ENCODE peak calls at places on chromosomes 5 and 9, in four cellular contexts. One of them, this sample, is unnamed.

GRCh38 chr5:73119492-73120157 is 750 bp upstream of the TMEM171 start:
- DNase-seq in right lobe of liver: peak; percentile 87
- DNase-seq in MM.1S: no peak
- DNase-seq in epithelial cell of esophagus: peak; percentile 30
- DNase-seq in this sample: peak; percentile 24

GRCh38 chr9:68844623-68845612 is 139.9 kb downstream of the PIP5K1B start:
- DNase-seq in right lobe of liver: peak; percentile 29
- DNase-seq in MM.1S: peak; percentile 74
- DNase-seq in epithelial cell of esophagus: peak; percentile 10
- DNase-seq in this sample: peak; percentile 76

GRCh38 chr9:34443533-34443932 is 14.8 kb downstream of the FAM219A start:
- DNase-seq in right lobe of liver: no peak
- DNase-seq in MM.1S: no peak
- DNase-seq in epithelial cell of esophagus: no peak
- DNase-seq in this sample: no peak

GRCh38 chr5:134149571-134150303 is 27.0 kb downstream of the SKP1 start:
- DNase-seq in right lobe of liver: no peak
- DNase-seq in MM.1S: no peak
- DNase-seq in epithelial cell of esophagus: no peak
- DNase-seq in this sample: no peak

GRCh38 chr5:137199966-137200365 is 299.2 kb downstream of the SPOCK1 start:
- DNase-seq in right lobe of liver: no peak
- DNase-seq in MM.1S: no peak
- DNase-seq in epithelial cell of esophagus: peak; percentile 53
- DNase-seq in this sample: no peak

GRCh38 chr9:132755096-132755495 is 84.8 kb downstream of the GTF3C4 start:
- DNase-seq in right lobe of liver: no peak
- DNase-seq in MM.1S: no peak
- DNase-seq in epithelial cell of esophagus: no peak
- DNase-seq in this sample: no peak

GRCh38 chr9:133103183-133103986 is 17.7 kb downstream of the RALGDS start:
- DNase-seq in right lobe of liver: peak; percentile 70
- DNase-seq in MM.1S: peak; percentile 46
- DNase-seq in epithelial cell of esophagus: peak; percentile 24
- DNase-seq in this sample: peak; percentile 56

GRCh38 chr5:39175273-39175955 is 43.9 kb downstream of the FYB1 start:
- DNase-seq in right lobe of liver: no peak
- DNase-seq in MM.1S: no peak
- DNase-seq in epithelial cell of esophagus: peak; percentile 6
- DNase-seq in this sample: peak; percentile 11

GRCh38 chr5:168734657-168735344 is 155.6 kb upstream of the PANK3 start:
- DNase-seq in right lobe of liver: no peak
- DNase-seq in MM.1S: no peak
- DNase-seq in epithelial cell of esophagus: no peak
- DNase-seq in this sample: peak; percentile 58

GRCh38 chr5:1227669-1228068 is 2.5 kb downstream of the SLC6A18 start:
- DNase-seq in right lobe of liver: no peak
- DNase-seq in MM.1S: no peak
- DNase-seq in epithelial cell of esophagus: no peak
- DNase-seq in this sample: no peak

GRCh38 chr5:173441053-173441628 is 112.9 kb upstream of the STC2 start:
- DNase-seq in right lobe of liver: no peak
- DNase-seq in MM.1S: no peak
- DNase-seq in epithelial cell of esophagus: no peak
- DNase-seq in this sample: no peak

GRCh38 chr9:82605657-82606031 is 457.3 kb downstream of the RASEF start:
- DNase-seq in right lobe of liver: no peak
- DNase-seq in MM.1S: no peak
- DNase-seq in epithelial cell of esophagus: no peak
- DNase-seq in this sample: no peak

GRCh38 chr5:77280036-77280435 is 69.6 kb downstream of the PDE8B start:
- DNase-seq in right lobe of liver: no peak
- DNase-seq in MM.1S: no peak
- DNase-seq in epithelial cell of esophagus: no peak
- DNase-seq in this sample: no peak

GRCh38 chr5:141844414-141845097 is 33.7 kb downstream of the PCDH1 start:
- DNase-seq in right lobe of liver: no peak
- DNase-seq in MM.1S: no peak
- DNase-seq in epithelial cell of esophagus: no peak
- DNase-seq in this sample: no peak

GRCh38 chr5:143374496-143375217 is 28.8 kb downstream of the NR3C1 start:
- DNase-seq in right lobe of liver: no peak
- DNase-seq in MM.1S: no peak
- DNase-seq in epithelial cell of esophagus: no peak
- DNase-seq in this sample: peak; percentile 20

GRCh38 chr9:134234001-134234660 is 69.8 kb upstream of the RNU6ATAC start:
- DNase-seq in right lobe of liver: no peak
- DNase-seq in MM.1S: no peak
- DNase-seq in epithelial cell of esophagus: peak; percentile 24
- DNase-seq in this sample: no peak

GRCh38 chr9:91362212-91362611 is 494 bp upstream of the AUH start:
- DNase-seq in right lobe of liver: no peak
- DNase-seq in MM.1S: no peak
- DNase-seq in epithelial cell of esophagus: no peak
- DNase-seq in this sample: peak; percentile 4
- H3K4me3 ChIP-seq in right lobe of liver: no peak overlapping the region
- H3K4me3 ChIP-seq in MM.1S: peak overlapping the region; percentile 47
- H3K4me3 ChIP-seq in epithelial cell of esophagus: peak overlapping the region; percentile 41
- H3K4me3 ChIP-seq in this sample: peak overlapping the region; percentile 44

DNA sequence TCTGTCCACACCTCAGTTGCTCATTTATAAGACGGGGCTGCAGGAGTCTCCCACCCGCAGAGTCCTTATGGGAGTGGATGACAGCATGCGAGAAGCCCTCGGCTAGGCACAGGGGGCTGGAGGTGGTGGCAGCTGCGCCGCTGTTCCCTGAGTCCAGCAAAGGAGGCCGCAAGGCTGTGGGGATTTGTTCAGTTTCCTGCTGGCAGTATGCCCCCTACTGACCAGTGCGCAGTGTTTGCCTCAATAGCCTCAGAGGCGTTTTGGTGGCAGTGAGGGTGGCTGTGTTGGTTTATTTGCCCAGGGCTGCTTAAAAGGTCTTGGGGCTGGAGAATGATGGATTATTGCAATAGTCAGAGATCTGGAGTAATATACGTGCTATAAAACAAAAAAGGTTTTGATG is 176.3 kb upstream of the OTULINL start:
- DNase-seq in right lobe of liver: no peak
- DNase-seq in MM.1S: no peak
- DNase-seq in epithelial cell of esophagus: peak; percentile 25
- DNase-seq in this sample: no peak
- TF ChIP-seq CTCF in right lobe of liver: no peak
- TF ChIP-seq CTCF in MM.1S: no peak
- TF ChIP-seq CTCF in epithelial cell of esophagus: peak; percentile 33
- TF ChIP-seq CTCF in this sample: no peak

GRCh38 chr5:99019254-99019653 is 90.4 kb upstream of the CHD1 start:
- DNase-seq in right lobe of liver: no peak
- DNase-seq in MM.1S: no peak
- DNase-seq in epithelial cell of esophagus: no peak
- DNase-seq in this sample: no peak

GRCh38 chr5:99025298-99026045 is 96.7 kb upstream of the CHD1 start:
- DNase-seq in right lobe of liver: peak; percentile 35
- DNase-seq in MM.1S: no peak
- DNase-seq in epithelial cell of esophagus: no peak
- DNase-seq in this sample: no peak

GRCh38 chr5:99019812-99020697 is 91.2 kb upstream of the CHD1 start:
- DNase-seq in right lobe of liver: no peak
- DNase-seq in MM.1S: no peak
- DNase-seq in epithelial cell of esophagus: peak; percentile 64
- DNase-seq in this sample: no peak

GRCh38 chr5:99020698-99021048 is 91.9 kb upstream of the CHD1 start:
- DNase-seq in right lobe of liver: no peak
- DNase-seq in MM.1S: no peak
- DNase-seq in epithelial cell of esophagus: no peak
- DNase-seq in this sample: no peak

GRCh38 chr5:99022250-99022649 is 93.4 kb upstream of the CHD1 start:
- DNase-seq in right lobe of liver: no peak
- DNase-seq in MM.1S: no peak
- DNase-seq in epithelial cell of esophagus: no peak
- DNase-seq in this sample: no peak
- H3K4me3 ChIP-seq in right lobe of liver: no peak overlapping the region
- H3K4me3 ChIP-seq in MM.1S: no peak overlapping the region
- H3K4me3 ChIP-seq in epithelial cell of esophagus: no peak overlapping the region
- H3K4me3 ChIP-seq in this sample: no peak overlapping the region

GRCh38 chr9:121373401-121373769 is 3.3 kb upstream of the STOM start:
- DNase-seq in right lobe of liver: no peak
- DNase-seq in MM.1S: no peak
- DNase-seq in epithelial cell of esophagus: peak; percentile 68
- DNase-seq in this sample: no peak

GRCh38 chr9:121372239-121372562 is 2.2 kb upstream of the STOM start:
- DNase-seq in right lobe of liver: no peak
- DNase-seq in MM.1S: no peak
- DNase-seq in epithelial cell of esophagus: no peak
- DNase-seq in this sample: no peak

GRCh38 chr9:121372563-121373400 is 2.7 kb upstream of the STOM start:
- DNase-seq in right lobe of liver: no peak
- DNase-seq in MM.1S: no peak
- DNase-seq in epithelial cell of esophagus: peak; percentile 94
- DNase-seq in this sample: no peak

GRCh38 chr9:121380941-121381340 is 10.9 kb upstream of the STOM start:
- DNase-seq in right lobe of liver: no peak
- DNase-seq in MM.1S: no peak
- DNase-seq in epithelial cell of esophagus: no peak
- DNase-seq in this sample: no peak

DNA sequence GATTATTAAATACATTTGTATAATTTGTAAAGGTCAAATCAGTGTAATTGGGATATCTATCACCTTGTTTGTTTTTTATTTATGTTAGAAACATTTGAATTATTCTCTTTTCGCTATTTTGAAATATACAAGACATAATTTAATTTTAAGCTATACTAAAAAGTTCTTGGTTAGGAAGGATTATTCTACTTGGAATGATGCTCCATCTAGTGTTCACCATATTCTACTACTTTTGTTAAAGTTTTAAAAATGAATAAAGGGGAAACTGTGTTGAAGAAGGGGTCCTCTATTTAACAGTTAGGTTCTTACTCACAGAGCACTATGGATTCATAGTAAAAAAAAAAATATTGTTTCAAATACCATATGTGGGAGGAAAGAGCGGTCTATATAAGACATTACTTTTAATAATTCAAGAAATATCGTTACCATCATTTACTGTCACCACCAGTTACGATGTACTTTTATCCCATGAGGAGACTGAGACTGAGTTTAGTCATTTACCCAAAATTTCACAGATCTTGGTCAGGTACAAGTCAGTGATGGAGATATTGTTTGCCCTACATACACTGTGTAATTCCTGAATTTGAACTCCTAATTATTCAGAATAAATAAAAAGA is 6.3 kb upstream of the STOM start:
- DNase-seq in right lobe of liver: no peak
- DNase-seq in MM.1S: no peak
- DNase-seq in epithelial cell of esophagus: no peak
- DNase-seq in this sample: no peak
- TF ChIP-seq CTCF in right lobe of liver: peak; percentile 61
- TF ChIP-seq CTCF in MM.1S: peak; percentile 33
- TF ChIP-seq CTCF in epithelial cell of esophagus: peak; percentile 21
- TF ChIP-seq CTCF in this sample: no peak

GRCh38 chr9:106866243-106866642 is 3.3 kb downstream of the ZNF462 start:
- DNase-seq in right lobe of liver: no peak
- DNase-seq in MM.1S: no peak
- DNase-seq in epithelial cell of esophagus: no peak
- DNase-seq in this sample: no peak

GRCh38 chr9:106869028-106869427 is 6.1 kb downstream of the ZNF462 start:
- DNase-seq in right lobe of liver: no peak
- DNase-seq in MM.1S: no peak
- DNase-seq in epithelial cell of esophagus: no peak
- DNase-seq in this sample: no peak

GRCh38 chr9:106868096-106868495 is 5.1 kb downstream of the ZNF462 start:
- DNase-seq in right lobe of liver: no peak
- DNase-seq in MM.1S: no peak
- DNase-seq in epithelial cell of esophagus: no peak
- DNase-seq in this sample: no peak

GRCh38 chr9:106869458-106869857 is 6.5 kb downstream of the ZNF462 start:
- DNase-seq in right lobe of liver: no peak
- DNase-seq in MM.1S: no peak
- DNase-seq in epithelial cell of esophagus: peak; percentile 51
- DNase-seq in this sample: no peak

DNA sequence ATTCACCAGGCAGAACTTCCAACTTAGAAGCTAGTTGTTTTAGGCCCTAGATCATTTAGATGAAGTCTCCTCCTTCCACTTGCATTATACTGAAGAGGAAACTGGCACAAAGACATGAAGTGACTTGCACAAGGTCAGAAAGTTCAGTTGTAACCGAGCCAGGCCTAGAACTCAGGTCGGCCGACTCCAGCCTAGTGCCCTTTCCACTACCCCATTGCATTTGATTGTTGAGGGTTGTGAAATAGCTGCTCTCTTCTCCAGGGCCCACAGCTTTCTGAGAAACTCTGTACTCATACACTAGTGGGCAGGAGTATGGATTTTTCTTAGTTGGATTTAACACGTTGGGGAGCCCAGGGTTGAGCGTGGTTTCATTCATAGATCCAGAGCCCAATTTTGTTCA is 5.6 kb downstream of the ZNF462 start:
- DNase-seq in right lobe of liver: peak; percentile 56
- DNase-seq in MM.1S: no peak
- DNase-seq in epithelial cell of esophagus: peak; percentile 36
- DNase-seq in this sample: no peak
- H3K4me3 ChIP-seq in right lobe of liver: no peak overlapping the region
- H3K4me3 ChIP-seq in MM.1S: no peak overlapping the region
- H3K4me3 ChIP-seq in epithelial cell of esophagus: no peak overlapping the region
- H3K4me3 ChIP-seq in this sample: no peak overlapping the region

GRCh38 chr5:100574716-100575115 is 39.5 kb downstream of the FAM174A start:
- DNase-seq in right lobe of liver: no peak
- DNase-seq in MM.1S: no peak
- DNase-seq in epithelial cell of esophagus: no peak
- DNase-seq in this sample: no peak
- TF ChIP-seq CTCF in right lobe of liver: no peak
- TF ChIP-seq CTCF in MM.1S: no peak
- TF ChIP-seq CTCF in epithelial cell of esophagus: no peak
- TF ChIP-seq CTCF in this sample: no peak

GRCh38 chr5:56641635-56642255 is 173.6 kb upstream of the MAP3K1 start:
- DNase-seq in right lobe of liver: no peak
- DNase-seq in MM.1S: no peak
- DNase-seq in epithelial cell of esophagus: no peak
- DNase-seq in this sample: no peak
- H3K4me3 ChIP-seq in right lobe of liver: no peak overlapping the region
- H3K4me3 ChIP-seq in MM.1S: no peak overlapping the region
- H3K4me3 ChIP-seq in epithelial cell of esophagus: no peak overlapping the region
- H3K4me3 ChIP-seq in this sample: no peak overlapping the region

DNA sequence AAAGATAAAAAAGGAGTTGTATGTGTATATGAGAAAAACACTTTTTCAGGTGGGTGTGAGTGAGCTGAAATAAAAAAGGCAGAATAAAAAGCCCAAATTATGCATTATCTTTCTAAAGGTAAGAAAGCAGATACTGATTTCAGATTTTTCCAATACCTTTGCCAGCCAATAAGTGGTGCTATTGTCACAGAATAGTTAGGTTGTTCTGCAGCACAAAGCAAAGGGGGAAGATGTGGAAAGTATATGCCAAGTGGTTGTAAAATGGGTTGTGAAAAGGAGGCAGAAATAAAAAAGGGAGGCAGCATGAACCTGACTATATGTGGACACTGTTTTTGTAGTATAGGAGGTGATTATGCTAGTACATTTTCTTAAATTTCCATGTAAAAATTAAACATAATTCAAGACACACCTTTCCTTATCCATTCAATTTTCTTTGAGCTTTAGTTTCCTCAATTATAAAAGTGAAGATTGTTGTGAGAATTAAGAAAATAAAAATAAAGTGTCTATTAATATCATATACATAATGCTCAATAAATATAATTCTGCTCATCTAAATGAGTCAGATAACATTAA is 106.7 kb downstream of the SMIM15 start:
- DNase-seq in right lobe of liver: no peak
- DNase-seq in MM.1S: peak; percentile 36
- DNase-seq in epithelial cell of esophagus: peak; percentile 63
- DNase-seq in this sample: peak; percentile 50
- TF ChIP-seq CTCF in right lobe of liver: peak; percentile 63
- TF ChIP-seq CTCF in MM.1S: peak; percentile 74
- TF ChIP-seq CTCF in epithelial cell of esophagus: peak; percentile 75
- TF ChIP-seq CTCF in this sample: peak; percentile 52